ENCODE peak calls at places on chromosomes 11 and 22, in four cellular contexts. X, K, O and Z are unnamed samples.

GRCh38 chr11:27421819-27422494 is 50.6 kb downstream of the LGR4 start:
- DNase-seq in X (no peak), K (no peak), O (no peak), Z (no peak)

GRCh38 chr11:68840661-68841653 is 759 bp downstream of the CPT1A start:
- DNase-seq in X (no peak), K (peak; percentile 66), O (peak; percentile 31), Z (peak; percentile 73)

GRCh38 chr22:23832226-23833016 is 6.4 kb downstream of the DERL3 start:
- DNase-seq in X (no peak), K (no peak), O (no peak), Z (no peak)

GRCh38 chr22:17540481-17540880 is 22.8 kb upstream of the SLC25A18 start:
- DNase-seq in X (no peak), K (no peak), O (no peak), Z (no peak)

GRCh38 chr22:41445171-41446056 is 1.2 kb downstream of the TOB2 start:
- DNase-seq in X (no peak), K (peak; percentile 63), O (no peak), Z (peak; percentile 55)

GRCh38 chr22:28015676-28016601 is 96.9 kb upstream of the PITPNB start:
- DNase-seq in X (no peak), K (no peak), O (no peak), Z (no peak)

GRCh38 chr11:9763301-9763700 is 99.4 kb downstream of the SWAP70 start:
- DNase-seq in X (no peak), K (no peak), O (no peak), Z (no peak)

GRCh38 chr11:103792981-103793468 is 243.4 kb upstream of the DDI1 start:
- DNase-seq in X (no peak), K (no peak), O (peak; percentile 65), Z (no peak)

GRCh38 chr11:20250644-20251247 is 90.5 kb upstream of the DBX1 start:
- DNase-seq in X (no peak), K (no peak), O (no peak), Z (no peak)

GRCh38 chr11:119529063-119529845 is 106.3 kb upstream of the THY1 start:
- DNase-seq in X (no peak), K (no peak), O (no peak), Z (no peak)

GRCh38 chr22:39699631-39700348 is 129.2 kb downstream of the CACNA1I start:
- DNase-seq in X (no peak), K (no peak), O (no peak), Z (no peak)

GRCh38 chr11:130522284-130522961 is 74.0 kb downstream of the ADAMTS15 start:
- DNase-seq in X (peak; percentile 40), K (no peak), O (peak; percentile 97), Z (peak; percentile 67)

GRCh38 chr11:1532606-1533341 is 39.3 kb downstream of the DUSP8 start:
- DNase-seq in X (no peak), K (no peak), O (no peak), Z (no peak)

GRCh38 chr11:34621876-34622275 is 983 bp downstream of the EHF start:
- DNase-seq in X (no peak), K (no peak), O (no peak), Z (no peak)

GRCh38 chr22:48827904-48828555 is 999.6 kb downstream of the BRD1 start:
- DNase-seq in X (no peak), K (peak; percentile 29), O (no peak), Z (no peak)

GRCh38 chr11:129285387-129285786 is 90.3 kb upstream of the BARX2 start:
- DNase-seq in X (no peak), K (no peak), O (no peak), Z (no peak)

GRCh38 chr11:58577441-58578135 is 1.3 kb upstream of the ZFP91 start:
- DNase-seq in X (no peak), K (peak; percentile 89), O (peak; percentile 97), Z (no peak)

GRCh38 chr11:2940930-2941821 is 12.0 kb upstream of the PHLDA2 start:
- DNase-seq in X (no peak), K (no peak), O (no peak), Z (no peak)

GRCh38 chr11:86155210-86155844 is 86.4 kb upstream of the PICALM start:
- DNase-seq in X (no peak), K (no peak), O (no peak), Z (no peak)

GRCh38 chr11:68839953-68840641 is 1.6 kb downstream of the CPT1A start:
- DNase-seq in X (peak; percentile 60), K (peak; percentile 65), O (peak; percentile 20), Z (no peak)

GRCh38 chr11:110093407-110094297 is 460 bp downstream of the ZC3H12C start:
- DNase-seq in X (no peak), K (no peak), O (peak; percentile 51), Z (peak; percentile 74)

GRCh38 chr11:128726464-128727139 is 32.7 kb downstream of the FLI1 start:
- DNase-seq in X (no peak), K (no peak), O (no peak), Z (no peak)

GRCh38 chr11:101912823-101913284 is 2.0 kb upstream of the CEP126 start:
- DNase-seq in X (no peak), K (no peak), O (peak; percentile 67), Z (no peak)

GRCh38 chr11:116990811-116991210 is 107.4 kb downstream of the SIK3 start:
- DNase-seq in X (no peak), K (no peak), O (no peak), Z (no peak)

GRCh38 chr11:61297341-61297740 is 2.2 kb upstream of the VWCE start:
- DNase-seq in X (no peak), K (no peak), O (peak; percentile 18), Z (no peak)

GRCh38 chr11:128492461-128492860 is 94.9 kb downstream of the ETS1 start:
- DNase-seq in X (no peak), K (no peak), O (peak; percentile 67), Z (no peak)

GRCh38 chr22:30392661-30393321 is 4.0 kb upstream of the SEC14L2 start:
- DNase-seq in X (no peak), K (no peak), O (no peak), Z (no peak)

GRCh38 chr11:85710912-85711311 is 24.9 kb upstream of the CCDC89 start:
- DNase-seq in X (no peak), K (no peak), O (peak; percentile 56), Z (no peak)

GRCh38 chr22:50171319-50171964 is 911 bp downstream of the PANX2 start:
- DNase-seq in X (no peak), K (no peak), O (no peak), Z (no peak)